ENCODE peak calls at places on chromosomes 11 and 22, in nine cellular contexts. X is AG09309, M is NB4, I is pancreas, R is fibroblast of lung, O is cardiac fibroblast, Q is heart left ventricle, W is left ventricle myocardium inferior, Y is AG04450. A is an unnamed sample.
A peak's percentile ranks its signal among the peaks of the same experiment; 100 is the strongest.

GRCh38 chr11:14499178-14499559 is 442 bp downstream of the COPB1 start:
- DNase-seq in X (no peak), M (peak; percentile 55), I (no peak), R (peak; percentile 21), O (peak; percentile 28), Q (peak; percentile 45), W (peak; percentile 25), Y (no peak), A (peak; percentile 9)

GRCh38 chr11:24567380-24567779 is 70.5 kb downstream of the LUZP2 start:
- DNase-seq in X (no peak), M (no peak), I (no peak), R (no peak), O (no peak), Q (no peak), W (no peak), Y (no peak), A (no peak)

GRCh38 chr11:71488086-71488967 is 35.3 kb downstream of the NADSYN1 start:
- DNase-seq in X (no peak), M (no peak), I (no peak), R (peak; percentile 33), O (peak; percentile 51), Q (peak; percentile 14), W (no peak), Y (peak; percentile 32), A (no peak)

GRCh38 chr22:26418620-26419019 is 10.4 kb upstream of the ASPHD2 start:
- DNase-seq in X (no peak), M (no peak), I (no peak), R (no peak), O (no peak), Q (no peak), W (no peak), Y (no peak), A (no peak)

GRCh38 chr22:28430656-28431055 is 249.0 kb downstream of the TTC28 start:
- DNase-seq in X (no peak), M (no peak), I (no peak), R (no peak), O (peak; percentile 58), Q (no peak), W (no peak), Y (no peak), A (peak; percentile 60)

GRCh38 chr11:125773516-125773915 is 5.1 kb downstream of the PATE2 start:
- DNase-seq in X (no peak), M (no peak), I (no peak), R (no peak), O (peak; percentile 54), Q (no peak), W (no peak), Y (no peak), A (peak; percentile 4)

GRCh38 chr22:50481440-50482106 is at the start of gene ADM2:
- DNase-seq in X (no peak), M (peak; percentile 40), I (peak; percentile 86), R (peak; percentile 31), O (peak; percentile 26), Q (peak; percentile 48), W (no peak), Y (no peak), A (peak; percentile 49)

GRCh38 chr11:95147364-95147905 is 57.8 kb downstream of the ENDOD1 start:
- DNase-seq in X (peak; percentile 41), M (peak; percentile 66), I (no peak), R (peak; percentile 91), O (peak; percentile 93), Q (no peak), W (no peak), Y (peak; percentile 69), A (peak; percentile 85)

GRCh38 chr22:24803064-24803542 is 2.9 kb upstream of the SGSM1 start:
- DNase-seq in X (no peak), M (peak; percentile 36), I (peak; percentile 55), R (peak; percentile 29), O (peak; percentile 39), Q (peak; percentile 37), W (peak; percentile 41), Y (no peak), A (peak; percentile 26)

GRCh38 chr11:120128392-120129172 is 9.3 kb downstream of the TRIM29 start:
- DNase-seq in X (peak; percentile 56), M (peak; percentile 41), I (no peak), R (peak; percentile 5), O (peak; percentile 28), Q (no peak), W (peak; percentile 7), Y (no peak), A (peak; percentile 76)

GRCh38 chr11:26764825-26765224 is 43.0 kb upstream of the SLC5A12 start:
- DNase-seq in X (no peak), M (no peak), I (no peak), R (no peak), O (no peak), Q (no peak), W (no peak), Y (no peak), A (no peak)

GRCh38 chr11:47083913-47084312 is 92.8 kb downstream of the ARFGAP2 start:
- DNase-seq in X (peak; percentile 71), M (peak; percentile 53), I (no peak), R (peak; percentile 65), O (peak; percentile 57), Q (no peak), W (no peak), Y (peak; percentile 20), A (peak; percentile 88)

GRCh38 chr11:121265586-121265985 is 27.0 kb upstream of the SC5D start:
- DNase-seq in X (no peak), M (no peak), I (no peak), R (no peak), O (no peak), Q (no peak), W (no peak), Y (no peak), A (no peak)

GRCh38 chr11:57310630-57311086 is 14.1 kb downstream of the TNKS1BP1 start:
- DNase-seq in X (no peak), M (peak; percentile 48), I (no peak), R (peak; percentile 74), O (peak; percentile 74), Q (no peak), W (no peak), Y (no peak), A (peak; percentile 51)

GRCh38 chr11:115134886-115135285 is 369.3 kb downstream of the CADM1 start:
- DNase-seq in X (no peak), M (no peak), I (no peak), R (no peak), O (no peak), Q (no peak), W (no peak), Y (no peak), A (no peak)

GRCh38 chr11:74370122-74370521 is 28.1 kb downstream of the PGM2L1 start:
- DNase-seq in X (no peak), M (no peak), I (no peak), R (no peak), O (no peak), Q (no peak), W (no peak), Y (no peak), A (no peak)

GRCh38 chr22:36977401-36977861 is 41.8 kb downstream of the TST start:
- DNase-seq in X (no peak), M (peak; percentile 81), I (peak; percentile 85), R (no peak), O (peak; percentile 31), Q (peak; percentile 43), W (peak; percentile 48), Y (no peak), A (peak; percentile 25)

GRCh38 chr22:45905924-45906865 is 70.8 kb downstream of the WNT7B start:
- DNase-seq in X (peak; percentile 37), M (peak; percentile 85), I (no peak), R (peak; percentile 51), O (peak; percentile 71), Q (peak; percentile 41), W (peak; percentile 38), Y (peak; percentile 23), A (peak; percentile 81)

GRCh38 chr11:9669954-9670353 is 6.1 kb downstream of the SWAP70 start:
- DNase-seq in X (no peak), M (no peak), I (no peak), R (no peak), O (no peak), Q (no peak), W (no peak), Y (no peak), A (no peak)

GRCh38 chr11:9675691-9676090 is 11.8 kb downstream of the SWAP70 start:
- DNase-seq in X (no peak), M (no peak), I (no peak), R (no peak), O (no peak), Q (no peak), W (no peak), Y (no peak), A (no peak)

GRCh38 chr11:9672918-9673317 is 9.0 kb downstream of the SWAP70 start:
- DNase-seq in X (no peak), M (no peak), I (no peak), R (no peak), O (no peak), Q (no peak), W (no peak), Y (no peak), A (no peak)

GRCh38 chr11:9677951-9678350 is 14.1 kb downstream of the SWAP70 start:
- DNase-seq in X (no peak), M (no peak), I (no peak), R (no peak), O (no peak), Q (no peak), W (no peak), Y (no peak), A (no peak)

GRCh38 chr11:9672288-9672916 is 8.5 kb downstream of the SWAP70 start:
- DNase-seq in X (no peak), M (no peak), I (no peak), R (no peak), O (no peak), Q (no peak), W (no peak), Y (no peak), A (no peak)
- H3K4me3 ChIP-seq in X (no peak overlapping the region), M (no peak overlapping the region), I (no peak overlapping the region), R (no peak overlapping the region), O (no peak overlapping the region), Q (no peak overlapping the region), W (no peak overlapping the region), Y (no peak overlapping the region), A (no peak overlapping the region)

DNA sequence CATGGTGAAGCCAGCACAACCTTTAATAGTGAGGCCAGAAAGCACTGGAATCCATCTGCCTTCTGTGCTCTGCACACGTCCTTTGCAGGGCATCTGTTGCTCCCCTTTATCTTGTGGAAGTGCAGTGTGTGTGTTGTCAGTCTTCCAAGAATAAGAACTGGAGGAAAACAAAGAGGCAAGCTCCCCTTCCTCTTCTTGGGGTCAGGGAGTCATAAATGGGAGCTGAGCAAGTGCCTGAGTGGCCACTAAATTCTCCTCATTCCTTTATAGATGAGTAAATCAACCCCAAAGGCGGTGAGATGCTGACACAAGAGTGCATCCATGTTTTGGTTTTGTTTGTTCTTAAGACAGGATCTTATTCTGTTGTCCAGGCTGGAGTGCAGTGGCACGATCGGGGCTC is 38.3 kb downstream of the WT1 start:
- DNase-seq in X (no peak), M (no peak), I (no peak), R (no peak), O (peak; percentile 73), Q (no peak), W (no peak), Y (no peak), A (peak; percentile 62)
- TF ChIP-seq CTCF in X (no peak), M (no peak), I (no peak), R (no peak), O (no peak), Q (no peak), W (no peak), Y (no peak), A (no peak)

GRCh38 chr22:38261478-38261803 is 11.4 kb downstream of the TMEM184B start:
- DNase-seq in X (no peak), M (no peak), I (no peak), R (no peak), O (no peak), Q (no peak), W (no peak), Y (no peak), A (no peak)
- H3K4me3 ChIP-seq in X (no peak overlapping the region), M (no peak overlapping the region), I (no peak overlapping the region), R (no peak overlapping the region), O (no peak overlapping the region), Q (peak overlapping the region; percentile 18), W (peak overlapping the region; percentile 8), Y (no peak overlapping the region), A (no peak overlapping the region)

GRCh38 chr22:20745177-20745576 is 28.7 kb upstream of the SERPIND1 start:
- DNase-seq in X (no peak), M (no peak), I (no peak), R (no peak), O (no peak), Q (no peak), W (no peak), Y (no peak), A (no peak)
- TF ChIP-seq CTCF in X (no peak), M (no peak), I (no peak), R (no peak), O (no peak), Q (no peak), W (no peak), Y (no peak), A (no peak)